ENCODE peak calls at places on chromosomes 4 and X, in ten cellular contexts. X is Caco-2, V is psoas muscle, D is fibroblast of villous mesenchyme, O is transverse colon, Q is left ventricle myocardium inferior, W is brain microvascular endothelial cell, S is NB4, A is K562, C is neural progenitor cell. R is an unnamed sample.

GRCh38 chr4:108148316-108148715 is 20.4 kb downstream of the LEF1 start:
- DNase-seq in X (no peak), V (no peak), D (no peak), O (no peak), Q (no peak), W (no peak), S (no peak), A (no peak), C (no peak), R (no peak)

GRCh38 chrX:39762266-39762841 is 335.4 kb downstream of the BCOR start:
- DNase-seq in X (no peak), V (no peak), D (peak; percentile 90), O (no peak), Q (no peak), W (peak; percentile 91), S (no peak), A (no peak), C (no peak), R (no peak)

GRCh38 chr4:35151816-35152572 is 1092.3 kb downstream of the ARAP2 start:
- DNase-seq in X (peak; percentile 40), V (no peak), D (no peak), O (no peak), Q (no peak), W (no peak), S (peak; percentile 48), A (peak; percentile 19), C (peak; percentile 63), R (no peak)

GRCh38 chr4:38150766-38151165 is 190.6 kb downstream of the PTTG2 start:
- DNase-seq in X (no peak), V (no peak), D (peak; percentile 78), O (no peak), Q (no peak), W (peak; percentile 87), S (no peak), A (no peak), C (no peak), R (peak; percentile 80)

GRCh38 chr4:10207116-10207515 is 90.5 kb upstream of the WDR1 start:
- DNase-seq in X (no peak), V (no peak), D (no peak), O (no peak), Q (no peak), W (no peak), S (peak; percentile 0), A (no peak), C (no peak), R (no peak)

GRCh38 chr4:94454405-94454804 is 2.7 kb downstream of the PDLIM5 start:
- DNase-seq in X (no peak), V (no peak), D (no peak), O (no peak), Q (no peak), W (no peak), S (no peak), A (no peak), C (no peak), R (no peak)

GRCh38 chrX:36434521-36434920 is 515.0 kb downstream of the CFAP47 start:
- DNase-seq in X (no peak), V (no peak), D (no peak), O (no peak), Q (no peak), W (no peak), S (no peak), A (no peak), C (no peak), R (no peak)

GRCh38 chr4:3346146-3346545 is 53.3 kb downstream of the RGS12 start:
- DNase-seq in X (no peak), V (no peak), D (peak; percentile 88), O (peak; percentile 34), Q (no peak), W (peak; percentile 81), S (peak; percentile 90), A (peak; percentile 69), C (peak; percentile 76), R (peak; percentile 50)

GRCh38 chr4:183142566-183143545 is 43.8 kb downstream of the WWC2 start:
- DNase-seq in X (no peak), V (peak; percentile 67), D (peak; percentile 80), O (peak; percentile 17), Q (peak; percentile 72), W (no peak), S (peak; percentile 52), A (no peak), C (no peak), R (peak; percentile 37)

GRCh38 chr4:80631861-80632260 is 296.3 kb downstream of the CFAP299 start:
- DNase-seq in X (no peak), V (no peak), D (no peak), O (no peak), Q (no peak), W (no peak), S (no peak), A (no peak), C (peak; percentile 5), R (no peak)

GRCh38 chr4:65646136-65646535 is 24.2 kb downstream of the EPHA5 start:
- DNase-seq in X (no peak), V (no peak), D (no peak), O (no peak), Q (no peak), W (peak; percentile 44), S (no peak), A (no peak), C (no peak), R (no peak)

GRCh38 chr4:86818845-86819244 is 30.3 kb downstream of the SLC10A6 start:
- DNase-seq in X (no peak), V (no peak), D (no peak), O (no peak), Q (no peak), W (no peak), S (peak; percentile 11), A (no peak), C (no peak), R (no peak)
- TF ChIP-seq CTCF in X (no peak), V (no peak), D (peak; percentile 3), O (no peak), Q (no peak), W (no peak), S (no peak), A (no peak), C (no peak), R (no peak)

GRCh38 chrX:153836921-153837320 is 6.6 kb upstream of the PDZD4 start:
- DNase-seq in X (no peak), V (no peak), D (no peak), O (no peak), Q (no peak), W (no peak), S (no peak), A (no peak), C (no peak), R (no peak)
- H3K4me3 ChIP-seq in X (no peak overlapping the region), V (no peak overlapping the region), D (no peak overlapping the region), O (no peak overlapping the region), Q (no peak overlapping the region), W (no peak overlapping the region), S (no peak overlapping the region), A (no peak overlapping the region), C (no peak overlapping the region), R (no peak overlapping the region)

GRCh38 chr4:139083533-139084424 is 68.2 kb downstream of the NOCT start:
- DNase-seq in X (peak; percentile 93), V (peak; percentile 96), D (peak; percentile 93), O (peak; percentile 90), Q (peak; percentile 87), W (peak; percentile 86), S (peak; percentile 96), A (peak; percentile 65), C (peak; percentile 95), R (peak; percentile 67)
- TF ChIP-seq CTCF in X (peak; percentile 21), V (peak; percentile 43), D (peak; percentile 28), O (peak; percentile 9), Q (peak; percentile 58), W (peak; percentile 31), S (no peak), A (no peak), C (peak; percentile 47), R (peak; percentile 6)

GRCh38 chr4:87445964-87446363 is 23.6 kb downstream of the NUDT9 start:
- DNase-seq in X (no peak), V (no peak), D (no peak), O (no peak), Q (no peak), W (no peak), S (no peak), A (no peak), C (no peak), R (no peak)

DNA sequence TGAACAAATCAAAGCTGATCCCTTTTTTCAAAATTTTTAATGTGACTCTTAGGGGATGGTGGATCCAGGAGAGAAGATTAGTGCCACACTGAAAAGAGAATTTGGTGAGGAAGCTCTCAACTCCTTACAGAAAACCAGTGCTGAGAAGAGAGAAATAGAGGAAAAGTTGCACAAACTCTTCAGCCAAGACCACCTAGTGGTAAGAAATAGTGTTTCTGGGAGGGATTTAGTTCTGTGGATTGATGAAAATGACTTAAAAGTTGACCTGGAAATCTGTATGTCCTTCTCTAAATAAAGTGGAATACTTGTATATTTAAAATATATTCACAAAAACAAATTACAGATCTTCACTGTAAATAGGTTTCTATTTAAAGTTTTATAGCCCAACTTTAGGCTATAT is 29.2 kb downstream of the NUDT9 start:
- DNase-seq in X (no peak), V (no peak), D (no peak), O (no peak), Q (no peak), W (no peak), S (no peak), A (no peak), C (no peak), R (no peak)
- H3K4me3 ChIP-seq in X (no peak overlapping the region), V (no peak overlapping the region), D (no peak overlapping the region), O (no peak overlapping the region), Q (no peak overlapping the region), W (no peak overlapping the region), S (no peak overlapping the region), A (no peak overlapping the region), C (no peak overlapping the region), R (no peak overlapping the region)

DNA sequence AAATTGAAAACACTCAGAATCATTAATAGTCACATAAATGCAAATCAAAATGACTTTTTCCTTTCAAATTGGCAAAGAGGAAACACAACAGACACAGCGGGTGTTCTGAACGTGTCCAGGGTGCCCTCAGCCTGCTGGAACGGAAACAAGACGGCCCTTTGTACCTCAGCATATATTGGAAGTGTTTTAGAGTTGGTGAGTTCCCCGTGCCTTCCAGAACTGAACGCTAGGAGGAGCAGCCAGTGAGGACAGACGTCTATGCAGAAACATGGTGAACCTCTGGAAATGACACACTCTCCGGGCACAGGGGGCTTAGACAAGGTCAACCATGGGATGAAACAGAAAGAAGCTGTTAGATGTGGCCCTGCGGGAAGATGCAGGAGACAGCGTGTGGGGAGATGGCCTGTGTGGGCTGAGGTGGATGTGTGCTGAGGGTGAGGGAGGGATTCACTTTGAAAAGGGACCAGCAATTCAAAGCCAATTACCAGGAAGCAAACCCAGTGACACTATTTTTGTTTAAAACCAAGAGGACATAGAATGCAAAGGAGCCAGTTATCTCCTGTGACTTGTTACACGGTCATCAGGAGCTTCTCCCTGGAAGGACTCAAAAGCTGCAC is 40.4 kb downstream of the RNF212 start:
- DNase-seq in X (peak; percentile 54), V (no peak), D (peak; percentile 67), O (peak; percentile 81), Q (no peak), W (peak; percentile 63), S (peak; percentile 95), A (peak; percentile 40), C (peak; percentile 65), R (peak; percentile 11)
- TF ChIP-seq CTCF in X (peak; percentile 47), V (peak; percentile 40), D (peak; percentile 91), O (peak; percentile 53), Q (peak; percentile 70), W (peak; percentile 96), S (peak; percentile 97), A (peak; percentile 86), C (peak; percentile 72), R (peak; percentile 89)

GRCh38 chrX:66013195-66013816 is 26.6 kb downstream of the VSIG4 start:
- DNase-seq in X (no peak), V (no peak), D (no peak), O (no peak), Q (no peak), W (no peak), S (peak; percentile 87), A (no peak), C (no peak), R (no peak)
- H3K4me3 ChIP-seq in X (no peak overlapping the region), V (no peak overlapping the region), D (no peak overlapping the region), O (no peak overlapping the region), Q (no peak overlapping the region), W (no peak overlapping the region), S (peak overlapping the region; percentile 93), A (no peak overlapping the region), C (no peak overlapping the region), R (no peak overlapping the region)